ENCODE peak calls at places on chromosomes 16 and 17, in eight cellular contexts. H is brain microvascular endothelial cell, U is ovary, E is BJ, W is HFF-Myc, X is lower leg skin, Y is breast epithelium, F is coronary artery. B is an unnamed sample.

GRCh38 chr17:64496348-64496785 is 487 bp downstream of the POLG2 start:
- DNase-seq in U (no peak), Y (no peak), F (peak), H (no peak), E (no peak), X (no peak), W (no peak), B (no peak)

GRCh38 chr16:85781685-85782370 is 17.5 kb downstream of the EMC8 start:
- DNase-seq in Y (peak), U (peak), X (no peak), H (no peak), F (no peak), W (no peak), E (no peak), B (peak)

GRCh38 chr17:29723283-29724047 is 100.8 kb upstream of the CORO6 start:
- DNase-seq in W (no peak), F (no peak), E (no peak), X (no peak), Y (no peak), H (no peak), U (no peak), B (no peak)

GRCh38 chr17:11917415-11917814 is 79.9 kb downstream of the ZNF18 start:
- DNase-seq in Y (no peak), F (no peak), H (no peak), W (no peak), E (no peak), U (no peak), X (no peak), B (no peak)

GRCh38 chr16:68985855-68986254 is 119.6 kb upstream of the HAS3 start:
- DNase-seq in W (no peak), Y (no peak), F (no peak), H (peak), U (no peak), X (no peak), E (no peak), B (no peak)

GRCh38 chr16:85057948-85058347 is 30.4 kb downstream of the KIAA0513 start:
- DNase-seq in X (no peak), W (no peak), F (no peak), H (no peak), U (no peak), E (no peak), Y (no peak), B (no peak)

GRCh38 chr17:51703364-51704341 is 443.3 kb downstream of the UTP18 start:
- DNase-seq in E (no peak), W (no peak), F (no peak), Y (peak), H (peak), X (peak), U (peak), B (no peak)

GRCh38 chr16:4690946-4691665 is 2.3 kb upstream of the NUDT16L1 start:
- DNase-seq in W (no peak), Y (no peak), U (no peak), H (no peak), F (no peak), X (no peak), E (no peak), B (peak)

GRCh38 chr17:81840826-81841778 is 6.3 kb upstream of the PPP1R27 start:
- DNase-seq in X (no peak), U (peak), F (no peak), E (no peak), W (no peak), H (no peak), Y (peak), B (no peak)

GRCh38 chr16:3444032-3444388 is 530 bp downstream of the NAA60 start:
- DNase-seq in E (no peak), U (no peak), X (no peak), F (no peak), W (no peak), H (peak), Y (no peak), B (no peak)

GRCh38 chr16:2473425-2473926 is 1.5 kb upstream of the TBC1D24 start:
- DNase-seq in W (no peak), U (no peak), H (no peak), Y (no peak), X (no peak), E (no peak), F (no peak), B (no peak)

GRCh38 chr16:69936252-69936651 is 14.9 kb upstream of the CLEC18A start:
- DNase-seq in E (no peak), W (no peak), U (peak), Y (no peak), H (no peak), F (no peak), X (no peak), B (no peak)

GRCh38 chr17:4301066-4301465 is 37.3 kb upstream of the ANKFY1 start:
- DNase-seq in X (no peak), F (no peak), W (no peak), H (no peak), U (no peak), Y (no peak), E (no peak), B (no peak)

GRCh38 chr16:79334127-79334526 is 266.4 kb downstream of the MAF start:
- DNase-seq in X (no peak), H (no peak), F (no peak), W (no peak), Y (no peak), E (no peak), U (no peak), B (no peak)

GRCh38 chr16:54931757-54932660 is 1.3 kb downstream of the IRX5 start:
- DNase-seq in U (no peak), F (no peak), X (no peak), E (no peak), W (no peak), Y (no peak), H (no peak), B (peak)

GRCh38 chr17:30332057-30332542 is 1.8 kb downstream of the TMIGD1 start:
- DNase-seq in X (no peak), H (peak), Y (no peak), W (peak), F (no peak), E (peak), U (no peak), B (no peak)

GRCh38 chr17:21278304-21279197 is 6.0 kb upstream of the MAP2K3 start:
- DNase-seq in E (no peak), H (no peak), F (no peak), X (peak), U (no peak), Y (no peak), W (no peak), B (no peak)

GRCh38 chr17:50540485-50541401 is 6.2 kb upstream of the SPATA20 start:
- DNase-seq in Y (no peak), E (no peak), W (no peak), F (no peak), X (no peak), H (no peak), U (no peak), B (no peak)

GRCh38 chr17:50545306-50545705 is 1.7 kb upstream of the SPATA20 start:
- DNase-seq in Y (no peak), U (no peak), X (no peak), H (no peak), W (no peak), F (no peak), E (no peak), B (no peak)

GRCh38 chr17:50541402-50541915 is 5.5 kb upstream of the SPATA20 start:
- DNase-seq in F (no peak), U (no peak), H (no peak), Y (no peak), E (no peak), W (no peak), X (no peak), B (no peak)

GRCh38 chr17:50541916-50542688 is 4.9 kb upstream of the SPATA20 start:
- DNase-seq in E (peak), X (peak), U (peak), Y (peak), H (peak), F (peak), W (no peak), B (peak)

DNA sequence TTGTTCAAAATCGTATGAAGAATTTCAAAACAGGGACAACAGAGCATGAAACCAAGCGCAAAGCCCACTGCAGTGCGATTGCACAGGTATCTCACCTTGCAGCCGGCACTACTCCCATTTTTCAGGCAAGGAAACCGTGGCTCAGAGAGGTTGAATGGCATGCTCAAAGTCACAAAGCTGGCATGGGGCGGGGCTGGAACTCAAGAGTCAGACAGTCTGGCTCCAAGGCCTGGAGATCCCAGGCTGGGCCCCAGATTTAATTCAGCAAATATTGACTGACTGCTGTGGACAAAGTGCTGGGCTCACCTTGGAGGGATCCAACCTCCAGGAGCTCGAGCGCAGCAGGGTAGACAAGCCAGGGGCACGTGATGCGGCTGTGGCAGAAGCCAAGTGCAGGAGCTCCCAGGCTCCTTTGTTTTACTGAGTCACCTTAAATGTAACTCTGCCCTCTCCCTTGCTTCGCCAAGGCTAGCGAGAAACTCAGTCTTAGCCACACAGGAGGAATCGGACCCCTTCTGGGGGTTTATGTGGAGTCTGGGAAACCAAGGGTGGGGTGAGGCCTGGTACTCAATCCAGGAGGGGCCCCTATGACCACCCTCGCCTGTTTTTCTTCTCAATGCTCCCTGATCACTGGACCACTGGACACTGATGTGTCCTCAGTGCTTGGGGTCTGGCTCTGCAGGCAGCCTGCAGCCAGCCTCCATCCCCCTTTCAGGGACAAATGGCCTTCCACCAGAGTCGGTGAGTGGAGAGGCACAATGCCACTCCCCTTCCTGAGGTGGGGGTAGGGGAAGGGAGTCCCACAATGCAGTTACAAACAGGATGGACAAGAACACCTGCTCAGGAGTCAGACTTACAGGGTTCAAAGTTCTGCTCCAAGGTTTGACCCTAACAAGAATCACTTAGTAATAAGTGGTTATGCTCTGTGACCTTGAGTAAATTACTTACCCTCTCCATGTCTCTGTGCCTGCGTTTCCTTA is 3.9 kb upstream of the SPATA20 start:
- DNase-seq in E (no peak), F (no peak), X (peak), U (no peak), H (no peak), W (no peak), Y (peak), B (peak)
- H3K4me3 ChIP-seq in E (no peak), F (peak), X (no peak), U (no peak), H (no peak), W (no peak), Y (peak), B (peak)

GRCh38 chr16:88778541-88779065 is 6.4 kb downstream of the PIEZO1 start:
- DNase-seq in F (no peak), X (no peak), W (no peak), E (no peak), H (no peak), Y (no peak), U (no peak), B (no peak)

GRCh38 chr16:88780100-88781062 is 4.6 kb downstream of the PIEZO1 start:
- DNase-seq in F (no peak), W (no peak), E (no peak), X (no peak), H (no peak), U (no peak), Y (no peak), B (no peak)

GRCh38 chr16:88781140-88782077 is 3.6 kb downstream of the PIEZO1 start:
- DNase-seq in E (no peak), U (peak), F (no peak), Y (no peak), W (no peak), H (no peak), X (no peak), B (peak)

GRCh38 chr16:88777801-88778415 is 7.1 kb downstream of the PIEZO1 start:
- DNase-seq in E (no peak), H (no peak), F (no peak), W (no peak), X (no peak), Y (no peak), U (no peak), B (no peak)

GRCh38 chr16:88779406-88780099 is 5.5 kb downstream of the PIEZO1 start:
- DNase-seq in Y (no peak), E (no peak), U (peak), F (no peak), H (no peak), X (no peak), W (no peak), B (no peak)
- H3K4me3 ChIP-seq in Y (peak), E (no peak), U (no peak), F (peak), H (no peak), X (no peak), W (no peak), B (no peak)

GRCh38 chr17:42565523-42566214 is 1.2 kb upstream of the MLX start:
- DNase-seq in X (no peak), E (no peak), U (no peak), W (no peak), F (no peak), Y (no peak), H (no peak), B (no peak)

GRCh38 chr17:42562845-42563509 is 1.0 kb downstream of the COASY start:
- DNase-seq in U (no peak), X (no peak), E (no peak), W (no peak), H (no peak), Y (no peak), F (no peak), B (peak)

GRCh38 chr17:42563543-42563942 is 1.6 kb downstream of the COASY start:
- DNase-seq in U (no peak), X (no peak), F (no peak), W (no peak), H (no peak), E (no peak), Y (peak), B (no peak)

GRCh38 chr17:42564815-42565522 is 1.9 kb upstream of the MLX start:
- DNase-seq in W (no peak), E (no peak), H (no peak), F (no peak), U (no peak), Y (no peak), X (no peak), B (no peak)

GRCh38 chr17:42563950-42564349 is 2.0 kb downstream of the COASY start:
- DNase-seq in W (no peak), H (no peak), X (no peak), Y (no peak), E (no peak), F (no peak), U (no peak), B (no peak)
- H3K4me3 ChIP-seq in W (peak), H (no peak), X (no peak), Y (peak), E (no peak), F (peak), U (no peak), B (no peak)

DNA sequence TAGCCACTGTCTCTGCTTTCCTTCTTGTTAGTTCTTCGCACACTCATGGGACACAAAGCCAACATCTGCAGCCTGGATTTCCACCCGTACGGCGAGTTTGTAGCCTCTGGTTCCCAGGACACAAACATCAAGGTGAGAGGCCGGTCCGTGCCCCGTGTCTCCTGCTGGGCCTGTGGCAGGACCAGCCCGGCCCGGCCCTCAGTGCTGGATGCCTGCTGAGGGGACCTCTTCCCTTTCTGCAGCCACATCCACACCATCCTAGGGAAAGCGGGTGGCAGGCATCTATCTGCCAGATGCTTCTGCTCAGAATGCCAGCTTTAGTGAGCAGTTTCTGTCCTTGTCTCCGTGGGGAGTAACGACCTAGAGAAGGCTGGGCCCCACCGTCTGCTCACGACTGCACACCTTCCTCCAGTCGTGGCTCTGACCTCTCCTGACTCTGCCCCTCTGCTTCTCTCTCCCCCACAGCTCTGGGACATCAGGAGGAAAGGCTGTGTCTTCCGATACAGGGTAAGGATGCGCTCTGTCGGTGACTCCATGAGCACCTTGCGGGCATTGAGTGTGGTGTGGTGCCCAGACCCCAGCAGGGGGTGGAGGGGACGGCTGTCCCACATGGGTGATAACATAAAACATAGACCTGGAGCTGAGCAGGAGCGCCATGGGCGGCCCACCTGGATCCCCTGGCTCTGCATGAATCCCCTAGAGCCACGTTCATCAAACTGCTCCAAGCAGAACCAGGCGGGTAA is 15.4 kb downstream of the KATNB1 start:
- DNase-seq in Y (no peak), H (no peak), X (no peak), U (no peak), W (no peak), F (no peak), E (no peak), B (no peak)
- H3K4me3 ChIP-seq in Y (no peak), H (no peak), X (no peak), U (no peak), W (no peak), F (no peak), E (no peak), B (no peak)